ENCODE peak calls at places on chromosomes 11 and 22, in ten cellular contexts. U, D, O, C, Q, P, A, V, E and W are unnamed samples.

GRCh38 chr22:38257650-38258246 is 15.1 kb downstream of the TMEM184B start:
- DNase-seq in U (no peak), D (no peak), O (no peak), C (no peak), Q (no peak), P (peak), A (no peak), V (no peak), E (no peak), W (no peak)

GRCh38 chr11:119339581-119340334 is 925 bp downstream of the C1QTNF5 start:
- DNase-seq in U (no peak), D (peak), O (peak), C (no peak), Q (peak), P (peak), A (no peak), V (no peak), E (no peak), W (no peak)

GRCh38 chr11:34405079-34405858 is 33.5 kb upstream of the CAT start:
- DNase-seq in U (peak), D (no peak), O (no peak), C (no peak), Q (peak), P (no peak), A (no peak), V (no peak), E (no peak), W (no peak)

GRCh38 chr11:114135737-114136151 is 76.2 kb downstream of the ZBTB16 start:
- DNase-seq in U (no peak), D (no peak), O (peak), C (no peak), Q (peak), P (no peak), A (no peak), V (no peak), E (no peak), W (no peak)

GRCh38 chr11:134332189-134332631 is 422 bp downstream of the GLB1L2 start:
- DNase-seq in U (no peak), D (peak), O (no peak), C (no peak), Q (no peak), P (peak), A (no peak), V (no peak), E (peak), W (no peak)

GRCh38 chr11:35800970-35801953 is 138.7 kb downstream of the TRIM44 start:
- DNase-seq in U (no peak), D (no peak), O (no peak), C (no peak), Q (no peak), P (no peak), A (no peak), V (no peak), E (no peak), W (no peak)

GRCh38 chr22:29983296-29983917 is 96.9 kb upstream of the HORMAD2 start:
- DNase-seq in U (no peak), D (no peak), O (no peak), C (no peak), Q (no peak), P (no peak), A (no peak), V (no peak), E (no peak), W (no peak)

GRCh38 chr11:1763796-1764661 is at the start of gene CTSD:
- DNase-seq in U (peak), D (peak), O (peak), C (peak), Q (peak), P (peak), A (peak), V (peak), E (peak), W (peak)

GRCh38 chr22:35838849-35839646 is 121.4 kb downstream of the APOL5 start:
- DNase-seq in U (no peak), D (peak), O (peak), C (no peak), Q (peak), P (no peak), A (no peak), V (no peak), E (no peak), W (no peak)

GRCh38 chr11:30873924-30874323 is 287.8 kb upstream of the MPPED2 start:
- DNase-seq in U (no peak), D (no peak), O (no peak), C (no peak), Q (no peak), P (no peak), A (no peak), V (no peak), E (no peak), W (no peak)

GRCh38 chr22:27097933-27098332 is 440.5 kb downstream of the MIAT start:
- DNase-seq in U (no peak), D (no peak), O (no peak), C (no peak), Q (no peak), P (no peak), A (no peak), V (no peak), E (no peak), W (no peak)